ENCODE peak calls at places on chromosomes 5 and 9, in five cellular contexts. B is esophagus squamous epithelium; T is astrocyte; C is CD4-positive, alpha-beta T cell; S is pancreas. U is an unnamed sample. For H3K9me3, the result is how much of the 10 kb centered on the place peaks cover.

GRCh38 chr5:31033295-31033694 is 160.2 kb upstream of the CDH6 start:
- DNase-seq in B (no peak), T (peak), C (no peak), S (no peak), U (peak)

GRCh38 chr5:8905021-8905420 is 640.9 kb downstream of the SEMA5A start:
- DNase-seq in B (no peak), T (peak), C (no peak), S (no peak), U (peak)

GRCh38 chr9:83401328-83401895 is 136.8 kb downstream of the FRMD3 start:
- DNase-seq in B (no peak), T (no peak), C (no peak), S (no peak), U (no peak)

GRCh38 chr5:6503342-6503741 is 54.7 kb downstream of the UBE2QL1 start:
- DNase-seq in B (no peak), T (no peak), C (no peak), S (no peak), U (no peak)

GRCh38 chr9:132312426-132312825 is 42.4 kb downstream of the SETX start:
- DNase-seq in B (no peak), T (no peak), C (no peak), S (no peak), U (no peak)

GRCh38 chr5:159610966-159611579 is 280.8 kb upstream of the IL12B start:
- DNase-seq in B (no peak), T (no peak), C (no peak), S (no peak), U (no peak)

GRCh38 chr9:129245276-129245675 is 67.2 kb upstream of the IER5L start:
- DNase-seq in B (no peak), T (peak), C (no peak), S (no peak), U (no peak)

GRCh38 chr5:37720550-37720952 is 119.3 kb downstream of the GDNF start:
- DNase-seq in B (no peak), T (peak), C (no peak), S (no peak), U (no peak)

GRCh38 chr5:52996966-52997365 is 7.8 kb downstream of the ITGA2 start:
- DNase-seq in B (no peak), T (no peak), C (no peak), S (no peak), U (no peak)

GRCh38 chr5:174642816-174643405 is 81.5 kb upstream of the MSX2 start:
- DNase-seq in B (no peak), T (no peak), C (no peak), S (no peak), U (no peak)

GRCh38 chr5:73030531-73030930 is 74.7 kb downstream of the FCHO2 start:
- DNase-seq in B (no peak), T (peak), C (no peak), S (no peak), U (no peak)

GRCh38 chr9:33130501-33130900 is 36.6 kb downstream of the B4GALT1 start:
- DNase-seq in B (no peak), T (peak), C (no peak), S (no peak), U (peak)

GRCh38 chr9:92191801-92192200 is 76.6 kb upstream of the SPTLC1 start:
- DNase-seq in B (no peak), T (peak), C (no peak), S (no peak), U (peak)

GRCh38 chr5:72179816-72180440 is 72.7 kb downstream of the MAP1B start:
- DNase-seq in B (no peak), T (no peak), C (no peak), S (no peak), U (no peak)

GRCh38 chr5:39453606-39454005 is 28.8 kb upstream of the DAB2 start:
- DNase-seq in B (no peak), T (peak), C (no peak), S (no peak), U (no peak)

DNA sequence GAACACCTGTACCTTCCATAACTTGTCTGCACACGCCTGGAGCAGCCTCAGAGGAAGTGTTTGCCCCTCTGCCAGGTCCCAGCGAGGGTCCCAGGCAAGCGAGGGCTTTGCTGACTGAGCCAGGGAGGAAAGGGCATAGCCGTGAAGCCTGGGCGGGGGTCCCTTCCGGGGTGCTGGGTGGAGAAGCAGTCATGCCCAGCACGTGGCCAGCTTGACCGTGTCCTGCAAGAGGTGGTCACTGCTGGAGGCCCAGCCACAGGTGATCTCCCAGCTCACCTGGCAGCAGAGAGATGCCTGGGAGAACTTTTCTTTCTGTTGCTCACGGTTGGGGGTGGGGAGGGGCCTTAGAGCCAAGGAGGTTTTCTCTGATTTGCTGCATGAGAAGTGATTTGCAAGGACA is 195.3 kb downstream of the CACNA1B start:
- DNase-seq in B (no peak), T (no peak), C (no peak), S (no peak), U (no peak)
- H3K9me3 ChIP-seq in B (under half), T (under half), C (under half), S (under half), U (under half)

DNA sequence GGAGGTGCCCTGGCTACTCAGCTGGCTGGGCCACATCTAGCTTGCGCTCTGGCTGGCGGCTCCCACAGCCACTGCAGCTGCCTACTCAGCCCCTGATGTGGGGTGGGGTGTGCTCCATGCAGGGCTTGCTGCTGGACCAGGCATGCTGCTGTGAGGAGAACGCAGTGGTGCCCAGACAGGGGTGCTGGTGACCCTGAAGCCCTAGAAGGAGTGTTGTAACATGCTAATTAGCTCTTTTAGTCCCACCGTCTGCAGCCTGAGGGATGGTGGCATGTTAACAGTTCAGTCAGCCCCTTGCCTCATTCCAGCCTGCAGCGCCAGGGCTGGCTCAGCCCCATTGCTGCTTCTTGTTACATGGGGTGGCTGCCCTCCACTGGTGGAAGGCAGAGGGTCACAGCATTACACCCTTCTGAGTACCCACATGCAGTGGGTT is 642.3 kb downstream of the DMRTA1 start:
- DNase-seq in B (no peak), T (no peak), C (no peak), S (no peak), U (no peak)
- H3K9me3 ChIP-seq in B (under half), T (under half), C (under half), S (under half), U (under half)

GRCh38 chr9:96762562-96762961 is 15.3 kb downstream of the ZNF510 start:
- DNase-seq in B (no peak), T (no peak), C (no peak), S (no peak), U (no peak)
- H3K9me3 ChIP-seq in B (half or more), T (half or more), C (half or more), S (under half), U (half or more)

DNA sequence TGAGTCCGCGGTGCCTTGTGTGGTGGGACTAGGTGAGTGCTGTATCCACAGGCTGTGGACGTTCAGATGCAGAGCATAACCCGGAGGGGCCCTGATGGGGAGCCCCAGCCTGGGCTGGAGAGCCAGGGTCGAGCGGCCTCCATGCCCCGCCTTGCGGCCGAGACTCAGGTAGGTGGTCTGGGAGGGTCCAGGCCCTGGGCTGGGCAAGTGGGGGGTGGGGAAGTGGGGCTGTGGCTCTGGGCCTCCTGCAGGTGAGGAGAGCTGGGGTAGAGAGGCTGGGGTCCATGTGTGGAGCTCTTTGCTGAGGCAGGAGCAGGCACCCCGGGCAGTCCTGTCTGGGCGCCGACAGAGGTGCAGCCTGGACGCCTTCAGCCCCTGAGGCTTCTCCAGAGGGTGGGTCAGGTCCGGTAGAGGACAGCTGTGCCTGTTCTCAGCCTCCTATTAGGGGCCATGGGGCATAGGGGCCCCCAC is 241.1 kb downstream of the CACNA1B start:
- DNase-seq in B (no peak), T (no peak), C (no peak), S (no peak), U (no peak)
- H3K9me3 ChIP-seq in B (under half), T (under half), C (under half), S (under half), U (under half)

GRCh38 chr5:141421489-141421855 is 621 bp downstream of the PCDHGA11 start:
- DNase-seq in B (no peak), T (no peak), C (no peak), S (no peak), U (no peak)
- H3K9me3 ChIP-seq in B (half or more), T (half or more), C (half or more), S (half or more), U (under half)

GRCh38 chr5:2902742-2903297 is 151.3 kb upstream of the IRX2 start:
- DNase-seq in B (no peak), T (no peak), C (no peak), S (no peak), U (no peak)
- H3K9me3 ChIP-seq in B (under half), T (under half), C (under half), S (under half), U (under half)

GRCh38 chr9:96189995-96190394 is 112.0 kb downstream of the HSD17B3 start:
- DNase-seq in B (no peak), T (no peak), C (no peak), S (no peak), U (no peak)
- H3K9me3 ChIP-seq in B (under half), T (under half), C (under half), S (under half), U (under half)

GRCh38 chr9:111548623-111549022 is 23.6 kb downstream of the ZNF483 start:
- DNase-seq in B (no peak), T (no peak), C (no peak), S (no peak), U (no peak)
- H3K9me3 ChIP-seq in B (half or more), T (under half), C (half or more), S (under half), U (half or more)

GRCh38 chr9:8384126-8384525 is 584.5 kb upstream of the DMAC1 start:
- DNase-seq in B (no peak), T (no peak), C (no peak), S (no peak), U (no peak)
- H3K9me3 ChIP-seq in B (under half), T (under half), C (under half), S (under half), U (under half)

U was measured in adipocyte.